ENCODE peak calls at places on chromosomes 12 and 14, in four cellular contexts. Q, A, T and R are unnamed samples.

GRCh38 chr12:37545759-37546158 is 770.8 kb upstream of the ALG10B start:
- DNase-seq in Q (no peak), A (no peak), T (no peak), R (no peak)

GRCh38 chr12:124952801-124953200 is 36.1 kb downstream of the DHX37 start:
- DNase-seq in Q (no peak), A (no peak), T (no peak), R (no peak)

GRCh38 chr14:59358105-59358504 is 107.1 kb downstream of the GPR135 start:
- DNase-seq in Q (no peak), A (peak; percentile 49), T (peak; percentile 67), R (peak; percentile 49)

GRCh38 chr12:6784292-6784691 is 5.0 kb upstream of the CD4 start:
- DNase-seq in Q (no peak), A (no peak), T (no peak), R (no peak)

GRCh38 chr14:102938191-102938590 is 15.7 kb downstream of the AMN start:
- DNase-seq in Q (no peak), A (no peak), T (no peak), R (no peak)

GRCh38 chr12:106288510-106289195 is 13.9 kb upstream of the TCP11L2 start:
- DNase-seq in Q (no peak), A (no peak), T (peak; percentile 97), R (no peak)

GRCh38 chr12:52633383-52633782 is 15.0 kb upstream of the KRT73 start:
- DNase-seq in Q (no peak), A (no peak), T (no peak), R (no peak)

GRCh38 chr12:48995061-48995879 is 3.9 kb downstream of the DDN start:
- DNase-seq in Q (peak; percentile 25), A (peak; percentile 94), T (peak; percentile 73), R (peak; percentile 60)

GRCh38 chr12:96226801-96227348 is 32.7 kb downstream of the ELK3 start:
- DNase-seq in Q (no peak), A (no peak), T (no peak), R (no peak)

GRCh38 chr14:79732911-79733310 is 478.4 kb downstream of the DIO2 start:
- DNase-seq in Q (no peak), A (no peak), T (peak; percentile 51), R (no peak)

GRCh38 chr14:77208266-77208978 is 26.8 kb downstream of the TMEM63C start:
- DNase-seq in Q (peak; percentile 2), A (peak; percentile 92), T (peak; percentile 53), R (no peak)

GRCh38 chr14:63394856-63395255 is 76.1 kb upstream of the GPHB5 start:
- DNase-seq in Q (no peak), A (no peak), T (peak; percentile 19), R (no peak)

DNA sequence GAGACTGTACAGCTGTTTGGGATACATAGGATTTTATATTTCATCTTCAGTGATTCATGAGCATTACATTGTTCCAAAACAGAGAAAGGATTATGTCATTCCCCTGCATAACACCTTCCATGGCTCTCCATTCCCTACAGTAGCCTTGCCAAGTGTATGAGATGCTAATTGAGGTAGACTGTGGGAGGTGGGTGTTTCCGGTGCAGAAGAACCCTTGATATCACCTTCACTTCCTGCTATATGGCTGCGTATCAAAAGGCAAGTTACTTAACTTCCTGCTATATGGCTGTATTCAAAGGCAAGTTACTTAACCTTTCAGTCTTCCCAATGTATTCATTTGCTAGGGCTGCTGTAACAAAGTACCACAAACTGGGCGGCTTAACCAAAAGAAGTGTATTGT is 11.2 kb downstream of the FAR2 start:
- DNase-seq in Q (no peak), A (no peak), T (no peak), R (peak; percentile 63)
- H3K27ac ChIP-seq in Q (no peak overlapping the region), A (no peak overlapping the region), T (no peak overlapping the region), R (peak overlapping the region; percentile 58)

DNA sequence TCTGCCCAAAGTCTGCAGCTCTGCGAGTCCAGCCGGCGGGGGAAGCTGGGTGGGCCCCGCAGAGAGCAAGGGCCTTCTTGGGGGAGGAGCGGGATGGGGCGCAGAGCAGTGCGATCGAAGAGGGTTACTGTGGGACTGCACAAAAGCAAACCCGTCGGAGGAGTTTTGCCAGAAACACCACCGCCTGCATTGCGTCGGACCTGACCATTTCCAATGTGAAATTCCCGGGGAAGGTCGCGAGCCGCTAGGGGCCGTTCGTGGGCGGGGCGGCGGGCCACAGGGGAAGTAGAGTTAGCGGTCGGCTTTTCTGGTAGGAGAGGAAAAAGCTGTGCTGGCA is 340 bp upstream of the KCNA1 start:
- DNase-seq in Q (no peak), A (peak; percentile 58), T (no peak), R (no peak)
- H3K4me3 ChIP-seq in Q (peak overlapping the region; percentile 58), A (peak overlapping the region; percentile 62), T (no peak overlapping the region), R (no peak overlapping the region)

GRCh38 chr14:61557262-61557661 is 138.1 kb upstream of the HIF1A start:
- DNase-seq in Q (no peak), A (no peak), T (no peak), R (no peak)

GRCh38 chr14:61558271-61558670 is 137.0 kb upstream of the HIF1A start:
- DNase-seq in Q (no peak), A (no peak), T (no peak), R (no peak)

GRCh38 chr14:61559641-61560201 is 135.6 kb upstream of the HIF1A start:
- DNase-seq in Q (no peak), A (peak; percentile 1), T (no peak), R (no peak)

GRCh38 chr14:61556455-61556854 is 138.9 kb upstream of the HIF1A start:
- DNase-seq in Q (no peak), A (no peak), T (no peak), R (no peak)

GRCh38 chr14:61557854-61558253 is 137.5 kb upstream of the HIF1A start:
- DNase-seq in Q (no peak), A (no peak), T (no peak), R (no peak)
- H3K27ac ChIP-seq in Q (no peak overlapping the region), A (no peak overlapping the region), T (no peak overlapping the region), R (no peak overlapping the region)

DNA sequence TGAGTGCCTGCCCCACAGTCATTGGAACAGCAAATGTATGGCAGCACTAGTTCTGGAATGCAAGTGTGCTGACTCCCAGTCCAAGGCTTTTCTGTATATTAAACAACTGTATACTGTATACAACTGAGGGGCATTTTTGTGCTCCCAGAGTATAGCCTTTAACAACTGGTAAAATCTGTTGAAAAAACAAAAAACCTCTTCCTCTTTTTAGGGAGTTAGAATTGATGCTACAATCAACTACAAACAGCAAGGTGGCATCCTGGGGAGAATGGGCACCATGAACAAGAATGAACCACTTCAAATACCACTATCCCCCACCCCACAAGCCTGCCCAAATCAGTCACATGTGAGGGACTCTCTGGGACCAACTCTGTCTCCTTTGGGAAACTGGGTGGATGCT is 7.7 kb downstream of the VTI1B start:
- DNase-seq in Q (no peak), A (no peak), T (no peak), R (no peak)
- H3K4me3 ChIP-seq in Q (no peak overlapping the region), A (no peak overlapping the region), T (no peak overlapping the region), R (no peak overlapping the region)

GRCh38 chr14:67487332-67487731 is 1.2 kb downstream of the TMEM229B start:
- DNase-seq in Q (no peak), A (no peak), T (no peak), R (no peak)

GRCh38 chr14:67485501-67486095 is 2.9 kb downstream of the TMEM229B start:
- DNase-seq in Q (no peak), A (no peak), T (no peak), R (no peak)

GRCh38 chr14:67483599-67484270 is 4.8 kb downstream of the TMEM229B start:
- DNase-seq in Q (no peak), A (no peak), T (no peak), R (no peak)

GRCh38 chr14:67487937-67488893 is at the start of gene TMEM229B:
- DNase-seq in Q (peak; percentile 50), A (no peak), T (no peak), R (peak; percentile 3)

GRCh38 chr14:67486890-67487289 is 1.6 kb downstream of the TMEM229B start:
- DNase-seq in Q (no peak), A (no peak), T (no peak), R (no peak)
- H3K27ac ChIP-seq in Q (no peak overlapping the region), A (no peak overlapping the region), T (no peak overlapping the region), R (no peak overlapping the region)

GRCh38 chr12:57235728-57236131 is 6.2 kb downstream of the SHMT2 start:
- DNase-seq in Q (no peak), A (no peak), T (no peak), R (no peak)
- H3K4me3 ChIP-seq in Q (no peak overlapping the region), A (no peak overlapping the region), T (no peak overlapping the region), R (no peak overlapping the region)

DNA sequence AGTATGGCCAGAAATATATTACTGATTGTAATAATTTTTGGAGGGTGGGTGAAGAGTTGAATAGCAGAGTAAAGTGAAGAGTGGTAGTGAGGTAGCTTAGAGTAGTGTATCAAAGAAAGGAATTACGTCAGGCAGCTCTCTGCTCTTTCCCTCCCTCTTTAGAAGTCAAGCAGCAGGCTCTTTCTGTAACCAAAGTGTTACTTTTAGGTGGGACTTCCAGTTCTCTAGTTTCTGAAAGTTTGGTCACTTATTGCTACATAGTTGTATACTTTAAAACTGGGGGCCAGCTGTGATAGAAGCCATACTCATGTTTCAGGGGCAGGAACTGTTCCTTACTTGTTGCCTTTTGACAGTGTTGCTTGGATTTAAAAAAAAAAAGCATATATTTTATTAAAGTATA is 30.6 kb downstream of the ATF7IP start:
- DNase-seq in Q (no peak), A (no peak), T (peak; percentile 28), R (no peak)
- H3K27ac ChIP-seq in Q (peak overlapping the region; percentile 71), A (no peak overlapping the region), T (no peak overlapping the region), R (no peak overlapping the region)